ENCODE peak calls at places on chromosomes 4 and X, in eight cellular contexts. One of them, this sample, is unnamed.

GRCh38 chrX:110733166-110733565 is 62.5 kb downstream of the CHRDL1 start:
- DNase-seq in SK-N-SH: no peak
- DNase-seq in pons: no peak
- DNase-seq in fibroblast of villous mesenchyme: no peak
- DNase-seq in hypothalamus: no peak
- DNase-seq in iris pigment epithelial cell: peak
- DNase-seq in stimulated activated CD8-positive, alpha-beta memory T cell treated with anti-CD3 and anti-CD28 coated beads, Interleukin-15, amount 100 ng/mL, for 1 hour: no peak
- DNase-seq in NCI-H1694: no peak
- DNase-seq in this sample: no peak

GRCh38 chr4:8697826-8698225 is 105.3 kb downstream of the CPZ start:
- DNase-seq in stimulated activated CD8-positive, alpha-beta memory T cell treated with anti-CD3 and anti-CD28 coated beads, Interleukin-15, amount 100 ng/mL, for 1 hour: no peak
- DNase-seq in pons: no peak
- DNase-seq in fibroblast of villous mesenchyme: no peak
- DNase-seq in SK-N-SH: no peak
- DNase-seq in hypothalamus: no peak
- DNase-seq in NCI-H1694: no peak
- DNase-seq in iris pigment epithelial cell: no peak
- DNase-seq in this sample: no peak

GRCh38 chrX:20252392-20253231 is 14.1 kb downstream of the RPS6KA3 start:
- DNase-seq in fibroblast of villous mesenchyme: peak
- DNase-seq in iris pigment epithelial cell: peak
- DNase-seq in SK-N-SH: peak
- DNase-seq in NCI-H1694: no peak
- DNase-seq in stimulated activated CD8-positive, alpha-beta memory T cell treated with anti-CD3 and anti-CD28 coated beads, Interleukin-15, amount 100 ng/mL, for 1 hour: peak
- DNase-seq in pons: peak
- DNase-seq in hypothalamus: no peak
- DNase-seq in this sample: no peak

GRCh38 chr4:3689006-3689405 is 77.2 kb upstream of the ADRA2C start:
- DNase-seq in hypothalamus: no peak
- DNase-seq in fibroblast of villous mesenchyme: no peak
- DNase-seq in SK-N-SH: no peak
- DNase-seq in iris pigment epithelial cell: no peak
- DNase-seq in NCI-H1694: no peak
- DNase-seq in stimulated activated CD8-positive, alpha-beta memory T cell treated with anti-CD3 and anti-CD28 coated beads, Interleukin-15, amount 100 ng/mL, for 1 hour: no peak
- DNase-seq in pons: no peak
- DNase-seq in this sample: no peak

GRCh38 chr4:76831475-76832390 is 66.2 kb downstream of the SOWAHB start:
- DNase-seq in SK-N-SH: no peak
- DNase-seq in pons: no peak
- DNase-seq in NCI-H1694: no peak
- DNase-seq in stimulated activated CD8-positive, alpha-beta memory T cell treated with anti-CD3 and anti-CD28 coated beads, Interleukin-15, amount 100 ng/mL, for 1 hour: no peak
- DNase-seq in hypothalamus: no peak
- DNase-seq in fibroblast of villous mesenchyme: peak
- DNase-seq in iris pigment epithelial cell: peak
- DNase-seq in this sample: no peak

GRCh38 chr4:57148177-57148576 is 38.0 kb upstream of the IGFBP7 start:
- DNase-seq in hypothalamus: no peak
- DNase-seq in pons: no peak
- DNase-seq in stimulated activated CD8-positive, alpha-beta memory T cell treated with anti-CD3 and anti-CD28 coated beads, Interleukin-15, amount 100 ng/mL, for 1 hour: no peak
- DNase-seq in NCI-H1694: no peak
- DNase-seq in iris pigment epithelial cell: no peak
- DNase-seq in SK-N-SH: no peak
- DNase-seq in fibroblast of villous mesenchyme: no peak
- DNase-seq in this sample: no peak

GRCh38 chrX:9393571-9393970 is 71.3 kb upstream of the TBL1X start:
- DNase-seq in fibroblast of villous mesenchyme: no peak
- DNase-seq in hypothalamus: no peak
- DNase-seq in iris pigment epithelial cell: no peak
- DNase-seq in pons: no peak
- DNase-seq in NCI-H1694: no peak
- DNase-seq in SK-N-SH: no peak
- DNase-seq in stimulated activated CD8-positive, alpha-beta memory T cell treated with anti-CD3 and anti-CD28 coated beads, Interleukin-15, amount 100 ng/mL, for 1 hour: no peak
- DNase-seq in this sample: no peak

GRCh38 chr4:11470709-11471441 is 42.2 kb upstream of the HS3ST1 start:
- DNase-seq in pons: no peak
- DNase-seq in fibroblast of villous mesenchyme: no peak
- DNase-seq in hypothalamus: no peak
- DNase-seq in SK-N-SH: no peak
- DNase-seq in NCI-H1694: no peak
- DNase-seq in iris pigment epithelial cell: no peak
- DNase-seq in stimulated activated CD8-positive, alpha-beta memory T cell treated with anti-CD3 and anti-CD28 coated beads, Interleukin-15, amount 100 ng/mL, for 1 hour: no peak
- DNase-seq in this sample: no peak

GRCh38 chr4:77418333-77418732 is 187.3 kb upstream of the CXCL13 start:
- DNase-seq in pons: no peak
- DNase-seq in iris pigment epithelial cell: peak
- DNase-seq in SK-N-SH: peak
- DNase-seq in NCI-H1694: no peak
- DNase-seq in fibroblast of villous mesenchyme: peak
- DNase-seq in stimulated activated CD8-positive, alpha-beta memory T cell treated with anti-CD3 and anti-CD28 coated beads, Interleukin-15, amount 100 ng/mL, for 1 hour: no peak
- DNase-seq in hypothalamus: no peak
- DNase-seq in this sample: no peak

GRCh38 chr4:8157944-8158709 is 486 bp downstream of the ABLIM2 start:
- DNase-seq in stimulated activated CD8-positive, alpha-beta memory T cell treated with anti-CD3 and anti-CD28 coated beads, Interleukin-15, amount 100 ng/mL, for 1 hour: no peak
- DNase-seq in SK-N-SH: no peak
- DNase-seq in iris pigment epithelial cell: no peak
- DNase-seq in hypothalamus: no peak
- DNase-seq in NCI-H1694: no peak
- DNase-seq in pons: no peak
- DNase-seq in fibroblast of villous mesenchyme: no peak
- DNase-seq in this sample: no peak

GRCh38 chr4:142435599-142436235 is 410.4 kb downstream of the INPP4B start:
- DNase-seq in iris pigment epithelial cell: no peak
- DNase-seq in NCI-H1694: no peak
- DNase-seq in SK-N-SH: no peak
- DNase-seq in fibroblast of villous mesenchyme: no peak
- DNase-seq in pons: no peak
- DNase-seq in hypothalamus: no peak
- DNase-seq in stimulated activated CD8-positive, alpha-beta memory T cell treated with anti-CD3 and anti-CD28 coated beads, Interleukin-15, amount 100 ng/mL, for 1 hour: no peak
- DNase-seq in this sample: no peak

GRCh38 chr4:73068496-73069337 is 799 bp downstream of the COX18 start:
- DNase-seq in hypothalamus: no peak
- DNase-seq in fibroblast of villous mesenchyme: peak
- DNase-seq in stimulated activated CD8-positive, alpha-beta memory T cell treated with anti-CD3 and anti-CD28 coated beads, Interleukin-15, amount 100 ng/mL, for 1 hour: no peak
- DNase-seq in SK-N-SH: peak
- DNase-seq in iris pigment epithelial cell: peak
- DNase-seq in pons: peak
- DNase-seq in NCI-H1694: no peak
- DNase-seq in this sample: no peak

GRCh38 chr4:8913121-8913857 is 41.6 kb upstream of the HMX1 start:
- DNase-seq in stimulated activated CD8-positive, alpha-beta memory T cell treated with anti-CD3 and anti-CD28 coated beads, Interleukin-15, amount 100 ng/mL, for 1 hour: no peak
- DNase-seq in hypothalamus: no peak
- DNase-seq in NCI-H1694: no peak
- DNase-seq in iris pigment epithelial cell: no peak
- DNase-seq in pons: no peak
- DNase-seq in fibroblast of villous mesenchyme: no peak
- DNase-seq in SK-N-SH: peak
- DNase-seq in this sample: no peak

GRCh38 chr4:179989975-179990374 is 2253.2 kb upstream of the TENM3 start:
- DNase-seq in hypothalamus: no peak
- DNase-seq in NCI-H1694: no peak
- DNase-seq in fibroblast of villous mesenchyme: no peak
- DNase-seq in stimulated activated CD8-positive, alpha-beta memory T cell treated with anti-CD3 and anti-CD28 coated beads, Interleukin-15, amount 100 ng/mL, for 1 hour: no peak
- DNase-seq in SK-N-SH: no peak
- DNase-seq in iris pigment epithelial cell: no peak
- DNase-seq in pons: no peak
- DNase-seq in this sample: no peak